ENCODE peak calls at places on chromosomes 7 and 10, in four cellular contexts. One of them, this sample, is unnamed.

GRCh38 chr10:43448742-43449141 is 11.8 kb downstream of the ZNF487 start:
- DNase-seq in fibroblast of pulmonary artery: no peak
- DNase-seq in BE2C: no peak
- DNase-seq in HFF-Myc: no peak
- DNase-seq in this sample: no peak

GRCh38 chr10:92699518-92700272 is 9.9 kb downstream of the HHEX start:
- DNase-seq in fibroblast of pulmonary artery: peak
- DNase-seq in BE2C: peak
- DNase-seq in HFF-Myc: no peak
- DNase-seq in this sample: no peak

GRCh38 chr7:45267262-45267661 is 109.7 kb downstream of the RAMP3 start:
- DNase-seq in fibroblast of pulmonary artery: peak
- DNase-seq in BE2C: no peak
- DNase-seq in HFF-Myc: no peak
- DNase-seq in this sample: no peak

GRCh38 chr10:88017781-88018180 is 154.4 kb downstream of the PTEN start:
- DNase-seq in fibroblast of pulmonary artery: no peak
- DNase-seq in BE2C: no peak
- DNase-seq in HFF-Myc: no peak
- DNase-seq in this sample: no peak

GRCh38 chr10:70255329-70256299 is 22.4 kb upstream of the PPA1 start:
- DNase-seq in fibroblast of pulmonary artery: peak
- DNase-seq in BE2C: no peak
- DNase-seq in HFF-Myc: no peak
- DNase-seq in this sample: no peak

GRCh38 chr7:114107522-114107921 is 188.7 kb upstream of the PPP1R3A start:
- DNase-seq in fibroblast of pulmonary artery: no peak
- DNase-seq in BE2C: no peak
- DNase-seq in HFF-Myc: no peak
- DNase-seq in this sample: no peak

GRCh38 chr10:100345570-100346330 is 1.3 kb upstream of the SCD start:
- DNase-seq in fibroblast of pulmonary artery: peak
- DNase-seq in BE2C: no peak
- DNase-seq in HFF-Myc: no peak
- DNase-seq in this sample: peak

GRCh38 chr10:75977146-75977545 is 545.7 kb downstream of the LRMDA start:
- DNase-seq in fibroblast of pulmonary artery: no peak
- DNase-seq in BE2C: no peak
- DNase-seq in HFF-Myc: no peak
- DNase-seq in this sample: no peak

GRCh38 chr7:379456-380225 is 89.7 kb downstream of the FOXL3 start:
- DNase-seq in fibroblast of pulmonary artery: no peak
- DNase-seq in BE2C: no peak
- DNase-seq in HFF-Myc: no peak
- DNase-seq in this sample: no peak

GRCh38 chr10:95172851-95173250 is 21.2 kb upstream of the ACSM6 start:
- DNase-seq in fibroblast of pulmonary artery: no peak
- DNase-seq in BE2C: no peak
- DNase-seq in HFF-Myc: no peak
- DNase-seq in this sample: no peak

GRCh38 chr10:124418726-124419501 is at the start of gene OAT:
- DNase-seq in fibroblast of pulmonary artery: peak
- DNase-seq in BE2C: peak
- DNase-seq in HFF-Myc: peak
- DNase-seq in this sample: peak

GRCh38 chr10:62082729-62083412 is 181.4 kb downstream of the ARID5B start:
- DNase-seq in fibroblast of pulmonary artery: peak
- DNase-seq in BE2C: no peak
- DNase-seq in HFF-Myc: no peak
- DNase-seq in this sample: no peak

GRCh38 chr10:79299397-79300370 is 47.6 kb upstream of the PPIF start:
- DNase-seq in fibroblast of pulmonary artery: peak
- DNase-seq in BE2C: no peak
- DNase-seq in HFF-Myc: no peak
- DNase-seq in this sample: no peak

GRCh38 chr10:27744478-27745379 is 890 bp downstream of the MKX start:
- DNase-seq in fibroblast of pulmonary artery: no peak
- DNase-seq in BE2C: no peak
- DNase-seq in HFF-Myc: no peak
- DNase-seq in this sample: no peak

GRCh38 chr10:62636825-62637248 is 167.7 kb upstream of the ADO start:
- DNase-seq in fibroblast of pulmonary artery: no peak
- DNase-seq in BE2C: no peak
- DNase-seq in HFF-Myc: no peak
- DNase-seq in this sample: no peak

GRCh38 chr7:4168041-4168440 is 514.1 kb upstream of the FOXK1 start:
- DNase-seq in fibroblast of pulmonary artery: no peak
- DNase-seq in BE2C: no peak
- DNase-seq in HFF-Myc: no peak
- DNase-seq in this sample: no peak

GRCh38 chr7:57179776-57180415 is 47.7 kb upstream of the ZNF479 start:
- DNase-seq in fibroblast of pulmonary artery: no peak
- DNase-seq in BE2C: no peak
- DNase-seq in HFF-Myc: no peak
- DNase-seq in this sample: no peak

GRCh38 chr7:74002474-74003017 is 25.4 kb upstream of the ELN start:
- DNase-seq in fibroblast of pulmonary artery: peak
- DNase-seq in BE2C: no peak
- DNase-seq in HFF-Myc: peak
- DNase-seq in this sample: peak

GRCh38 chr10:12720217-12720981 is 281.1 kb downstream of the CCDC3 start:
- DNase-seq in fibroblast of pulmonary artery: peak
- DNase-seq in BE2C: peak
- DNase-seq in HFF-Myc: no peak
- DNase-seq in this sample: peak

GRCh38 chr7:150990416-150991186 is at the start of gene NOS3:
- DNase-seq in fibroblast of pulmonary artery: no peak
- DNase-seq in BE2C: no peak
- DNase-seq in HFF-Myc: no peak
- DNase-seq in this sample: no peak

GRCh38 chr7:641966-642365 is 84.5 kb upstream of the DNAAF5 start:
- DNase-seq in fibroblast of pulmonary artery: no peak
- DNase-seq in BE2C: no peak
- DNase-seq in HFF-Myc: no peak
- DNase-seq in this sample: no peak

GRCh38 chr7:44534501-44534900 is 6.6 kb downstream of the NPC1L1 start:
- DNase-seq in fibroblast of pulmonary artery: peak
- DNase-seq in BE2C: peak
- DNase-seq in HFF-Myc: no peak
- DNase-seq in this sample: no peak

GRCh38 chr7:5296627-5297226 is 14.0 kb downstream of the SLC29A4 start:
- DNase-seq in fibroblast of pulmonary artery: no peak
- DNase-seq in BE2C: peak
- DNase-seq in HFF-Myc: no peak
- DNase-seq in this sample: no peak

GRCh38 chr10:121425623-121426022 is 172.6 kb downstream of the FGFR2 start:
- DNase-seq in fibroblast of pulmonary artery: no peak
- DNase-seq in BE2C: no peak
- DNase-seq in HFF-Myc: no peak
- DNase-seq in this sample: no peak

GRCh38 chr10:75042292-75042974 is 69.0 kb upstream of the SAMD8 start:
- DNase-seq in fibroblast of pulmonary artery: peak
- DNase-seq in BE2C: no peak
- DNase-seq in HFF-Myc: peak
- DNase-seq in this sample: peak

GRCh38 chr10:25575343-25575742 is 358.7 kb upstream of the MYO3A start:
- DNase-seq in fibroblast of pulmonary artery: no peak
- DNase-seq in BE2C: no peak
- DNase-seq in HFF-Myc: no peak
- DNase-seq in this sample: no peak

GRCh38 chr10:13117842-13118783 is 18.1 kb downstream of the OPTN start:
- DNase-seq in fibroblast of pulmonary artery: no peak
- DNase-seq in BE2C: no peak
- DNase-seq in HFF-Myc: no peak
- DNase-seq in this sample: no peak

GRCh38 chr7:98628916-98629525 is 11.9 kb downstream of the NPTX2 start:
- DNase-seq in fibroblast of pulmonary artery: no peak
- DNase-seq in BE2C: no peak
- DNase-seq in HFF-Myc: no peak
- DNase-seq in this sample: no peak

GRCh38 chr7:32892521-32893224 is 1.1 kb upstream of the KBTBD2 start:
- DNase-seq in fibroblast of pulmonary artery: peak
- DNase-seq in BE2C: peak
- DNase-seq in HFF-Myc: no peak
- DNase-seq in this sample: no peak

GRCh38 chr10:72834183-72834825 is 59.2 kb upstream of the OIT3 start:
- DNase-seq in fibroblast of pulmonary artery: peak
- DNase-seq in BE2C: peak
- DNase-seq in HFF-Myc: peak
- DNase-seq in this sample: peak

GRCh38 chr7:19648791-19649190 is 60.0 kb downstream of the POLR1F start:
- DNase-seq in fibroblast of pulmonary artery: no peak
- DNase-seq in BE2C: no peak
- DNase-seq in HFF-Myc: no peak
- DNase-seq in this sample: no peak

GRCh38 chr7:151686826-151687225 is 167.1 kb upstream of the RHEB start:
- DNase-seq in fibroblast of pulmonary artery: peak
- DNase-seq in BE2C: no peak
- DNase-seq in HFF-Myc: no peak
- DNase-seq in this sample: no peak

GRCh38 chr10:396535-397220 is 261.4 kb downstream of the ZMYND11 start:
- DNase-seq in fibroblast of pulmonary artery: peak
- DNase-seq in BE2C: no peak
- DNase-seq in HFF-Myc: no peak
- DNase-seq in this sample: no peak

GRCh38 chr7:71746004-71746403 is 614.1 kb downstream of the GALNT17 start:
- DNase-seq in fibroblast of pulmonary artery: no peak
- DNase-seq in BE2C: no peak
- DNase-seq in HFF-Myc: no peak
- DNase-seq in this sample: no peak

GRCh38 chr10:101565936-101566332 is 22.1 kb downstream of the POLL start:
- DNase-seq in fibroblast of pulmonary artery: no peak
- DNase-seq in BE2C: no peak
- DNase-seq in HFF-Myc: no peak
- DNase-seq in this sample: no peak

GRCh38 chr10:1154531-1154930 is 98.3 kb downstream of the WDR37 start:
- DNase-seq in fibroblast of pulmonary artery: no peak
- DNase-seq in BE2C: no peak
- DNase-seq in HFF-Myc: no peak
- DNase-seq in this sample: no peak

GRCh38 chr7:142010952-142011548 is 15.4 kb downstream of the MGAM start:
- DNase-seq in fibroblast of pulmonary artery: no peak
- DNase-seq in BE2C: no peak
- DNase-seq in HFF-Myc: no peak
- DNase-seq in this sample: no peak

GRCh38 chr10:78740976-78741375 is 327.8 kb upstream of the ZMIZ1 start:
- DNase-seq in fibroblast of pulmonary artery: no peak
- DNase-seq in BE2C: no peak
- DNase-seq in HFF-Myc: no peak
- DNase-seq in this sample: no peak

GRCh38 chr7:154990964-154991514 is 11.9 kb downstream of the PAXIP1 start:
- DNase-seq in fibroblast of pulmonary artery: no peak
- DNase-seq in BE2C: no peak
- DNase-seq in HFF-Myc: no peak
- DNase-seq in this sample: no peak
- TF ChIP-seq CTCF in fibroblast of pulmonary artery: no peak
- TF ChIP-seq CTCF in BE2C: no peak
- TF ChIP-seq CTCF in HFF-Myc: no peak
- TF ChIP-seq CTCF in this sample: no peak

DNA sequence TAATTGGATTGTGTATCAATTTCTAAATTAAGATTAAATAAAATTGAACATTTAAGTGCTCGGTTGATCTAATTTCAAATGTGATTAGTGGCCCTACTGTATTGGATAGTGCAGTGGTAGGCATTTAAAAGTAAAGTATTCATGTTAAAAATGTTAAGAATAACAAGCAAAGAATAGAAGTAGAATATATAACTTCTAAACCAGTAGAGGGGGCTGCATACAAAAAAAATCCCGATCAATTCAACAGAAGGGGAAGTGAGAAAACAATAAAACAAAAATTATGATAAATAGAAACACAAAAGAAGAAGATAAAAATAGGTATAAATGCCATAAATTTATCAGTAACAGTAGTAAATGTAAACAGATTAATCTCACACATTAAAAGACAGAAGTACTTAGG is 24.9 kb upstream of the WDFY4 start:
- DNase-seq in fibroblast of pulmonary artery: peak
- DNase-seq in BE2C: no peak
- DNase-seq in HFF-Myc: no peak
- DNase-seq in this sample: no peak
- TF ChIP-seq CTCF in fibroblast of pulmonary artery: peak
- TF ChIP-seq CTCF in BE2C: peak
- TF ChIP-seq CTCF in HFF-Myc: peak
- TF ChIP-seq CTCF in this sample: peak

GRCh38 chr7:92268921-92269320 is 23.1 kb downstream of the ANKIB1 start:
- DNase-seq in fibroblast of pulmonary artery: peak
- DNase-seq in BE2C: no peak
- DNase-seq in HFF-Myc: no peak
- DNase-seq in this sample: no peak

GRCh38 chr7:92266415-92267241 is 20.9 kb downstream of the ANKIB1 start:
- DNase-seq in fibroblast of pulmonary artery: no peak
- DNase-seq in BE2C: no peak
- DNase-seq in HFF-Myc: no peak
- DNase-seq in this sample: no peak
- TF ChIP-seq CTCF in fibroblast of pulmonary artery: no peak
- TF ChIP-seq CTCF in BE2C: no peak
- TF ChIP-seq CTCF in HFF-Myc: no peak
- TF ChIP-seq CTCF in this sample: no peak

GRCh38 chr7:100159099-100159623 is 638 bp upstream of the TRAPPC14 start:
- DNase-seq in fibroblast of pulmonary artery: no peak
- DNase-seq in BE2C: no peak
- DNase-seq in HFF-Myc: no peak
- DNase-seq in this sample: no peak

GRCh38 chr7:100156331-100157068 is 2.0 kb downstream of the TRAPPC14 start:
- DNase-seq in fibroblast of pulmonary artery: no peak
- DNase-seq in BE2C: no peak
- DNase-seq in HFF-Myc: no peak
- DNase-seq in this sample: no peak

GRCh38 chr7:100158229-100159098 is at the start of gene TRAPPC14:
- DNase-seq in fibroblast of pulmonary artery: peak
- DNase-seq in BE2C: peak
- DNase-seq in HFF-Myc: no peak
- DNase-seq in this sample: peak

GRCh38 chr7:100157069-100157333 is 1.5 kb downstream of the TRAPPC14 start:
- DNase-seq in fibroblast of pulmonary artery: no peak
- DNase-seq in BE2C: no peak
- DNase-seq in HFF-Myc: no peak
- DNase-seq in this sample: no peak

GRCh38 chr7:100157334-100158228 is 942 bp downstream of the TRAPPC14 start:
- DNase-seq in fibroblast of pulmonary artery: peak
- DNase-seq in BE2C: peak
- DNase-seq in HFF-Myc: no peak
- DNase-seq in this sample: no peak
- TF ChIP-seq CTCF in fibroblast of pulmonary artery: peak
- TF ChIP-seq CTCF in BE2C: peak
- TF ChIP-seq CTCF in HFF-Myc: peak
- TF ChIP-seq CTCF in this sample: peak